ENCODE peak calls at places on chromosomes 6 and 20, in nine cellular contexts. One of them, this sample, is unnamed.

GRCh38 chr6:30325873-30326445 is 768 bp upstream of the TRIM39 start:
- DNase-seq in effector CD4-positive, alpha-beta T cell: no peak
- DNase-seq in AG10803: no peak
- DNase-seq in Daoy: peak
- DNase-seq in C1 segment of cervical spinal cord: no peak
- DNase-seq in GM12865: peak
- DNase-seq in psoas muscle: peak
- DNase-seq in NCI-H1092: no peak
- DNase-seq in H4: peak
- DNase-seq in this sample: peak

GRCh38 chr6:81235512-81235911 is 517.0 kb downstream of the TENT5A start:
- DNase-seq in GM12865: no peak
- DNase-seq in C1 segment of cervical spinal cord: no peak
- DNase-seq in AG10803: no peak
- DNase-seq in Daoy: no peak
- DNase-seq in effector CD4-positive, alpha-beta T cell: no peak
- DNase-seq in psoas muscle: no peak
- DNase-seq in NCI-H1092: no peak
- DNase-seq in H4: no peak
- DNase-seq in this sample: no peak

GRCh38 chr6:30810813-30811329 is 66.5 kb upstream of the IER3 start:
- DNase-seq in GM12865: peak
- DNase-seq in Daoy: peak
- DNase-seq in AG10803: no peak
- DNase-seq in NCI-H1092: no peak
- DNase-seq in C1 segment of cervical spinal cord: no peak
- DNase-seq in H4: no peak
- DNase-seq in psoas muscle: no peak
- DNase-seq in effector CD4-positive, alpha-beta T cell: no peak
- DNase-seq in this sample: no peak

GRCh38 chr6:149436647-149437046 is 36.6 kb downstream of the SUMO4 start:
- DNase-seq in C1 segment of cervical spinal cord: no peak
- DNase-seq in effector CD4-positive, alpha-beta T cell: no peak
- DNase-seq in GM12865: no peak
- DNase-seq in NCI-H1092: no peak
- DNase-seq in AG10803: no peak
- DNase-seq in H4: no peak
- DNase-seq in Daoy: no peak
- DNase-seq in psoas muscle: no peak
- DNase-seq in this sample: no peak

GRCh38 chr6:1024587-1024986 is 287.3 kb upstream of the FOXQ1 start:
- DNase-seq in NCI-H1092: no peak
- DNase-seq in H4: peak
- DNase-seq in psoas muscle: no peak
- DNase-seq in C1 segment of cervical spinal cord: no peak
- DNase-seq in Daoy: peak
- DNase-seq in AG10803: peak
- DNase-seq in effector CD4-positive, alpha-beta T cell: no peak
- DNase-seq in GM12865: no peak
- DNase-seq in this sample: no peak

GRCh38 chr6:85464722-85465150 is 14.9 kb downstream of the NT5E start:
- DNase-seq in effector CD4-positive, alpha-beta T cell: no peak
- DNase-seq in psoas muscle: no peak
- DNase-seq in NCI-H1092: no peak
- DNase-seq in Daoy: peak
- DNase-seq in C1 segment of cervical spinal cord: no peak
- DNase-seq in GM12865: no peak
- DNase-seq in AG10803: peak
- DNase-seq in H4: peak
- DNase-seq in this sample: no peak

GRCh38 chr6:132648828-132649227 is 10.2 kb downstream of the TAAR1 start:
- DNase-seq in H4: no peak
- DNase-seq in effector CD4-positive, alpha-beta T cell: no peak
- DNase-seq in NCI-H1092: no peak
- DNase-seq in AG10803: no peak
- DNase-seq in Daoy: no peak
- DNase-seq in C1 segment of cervical spinal cord: no peak
- DNase-seq in psoas muscle: no peak
- DNase-seq in GM12865: no peak
- DNase-seq in this sample: no peak

GRCh38 chr6:89479902-89480301 is 47.0 kb downstream of the ANKRD6 start:
- DNase-seq in C1 segment of cervical spinal cord: no peak
- DNase-seq in H4: no peak
- DNase-seq in GM12865: no peak
- DNase-seq in NCI-H1092: no peak
- DNase-seq in psoas muscle: no peak
- DNase-seq in effector CD4-positive, alpha-beta T cell: no peak
- DNase-seq in AG10803: no peak
- DNase-seq in Daoy: no peak
- DNase-seq in this sample: no peak

GRCh38 chr20:13105864-13106457 is 97.2 kb downstream of the SPTLC3 start:
- DNase-seq in GM12865: peak
- DNase-seq in AG10803: peak
- DNase-seq in effector CD4-positive, alpha-beta T cell: no peak
- DNase-seq in C1 segment of cervical spinal cord: no peak
- DNase-seq in psoas muscle: no peak
- DNase-seq in Daoy: peak
- DNase-seq in NCI-H1092: peak
- DNase-seq in H4: peak
- DNase-seq in this sample: peak

GRCh38 chr6:70563540-70563939 is 3.2 kb upstream of the SDHAF4 start:
- DNase-seq in H4: no peak
- DNase-seq in GM12865: no peak
- DNase-seq in psoas muscle: no peak
- DNase-seq in Daoy: no peak
- DNase-seq in C1 segment of cervical spinal cord: no peak
- DNase-seq in AG10803: peak
- DNase-seq in NCI-H1092: no peak
- DNase-seq in effector CD4-positive, alpha-beta T cell: no peak
- DNase-seq in this sample: no peak

GRCh38 chr6:3726421-3726820 is 25.1 kb downstream of the PXDC1 start:
- DNase-seq in Daoy: no peak
- DNase-seq in GM12865: peak
- DNase-seq in psoas muscle: no peak
- DNase-seq in NCI-H1092: no peak
- DNase-seq in AG10803: no peak
- DNase-seq in C1 segment of cervical spinal cord: no peak
- DNase-seq in H4: no peak
- DNase-seq in effector CD4-positive, alpha-beta T cell: no peak
- DNase-seq in this sample: no peak

This sample was measured in Karpas-422.